ENCODE peak calls at places on chromosome 22, in nine cellular contexts. D is COR-L47; B is stromal cell of bone marrow; W is progenitor cell of endocrine pancreas; H is AG04449; P is CD4-positive, CD25-positive, alpha-beta regulatory T cell; U is activated CD4-positive, alpha-beta T cell treated with anti-CD3 and anti-CD28 coated beads for 48 hours; L is AG20443; G is hypothalamus. J is an unnamed sample.

GRCh38 chr22:49705631-49706352 is 121.9 kb downstream of the BRD1 start:
- DNase-seq in B (no peak), D (no peak), L (no peak), P (peak; percentile 7), U (peak; percentile 11), H (no peak), W (no peak), G (no peak), J (no peak)

GRCh38 chr22:49010086-49010863 is 817.4 kb downstream of the BRD1 start:
- DNase-seq in H (no peak), D (no peak), W (no peak), P (no peak), G (no peak), B (no peak), L (peak; percentile 5), U (no peak), J (no peak)

GRCh38 chr22:37428649-37429586 is 1.6 kb upstream of the ELFN2 start:
- DNase-seq in D (no peak), P (peak; percentile 67), B (no peak), G (no peak), L (peak; percentile 67), U (peak; percentile 67), H (no peak), W (peak; percentile 66), J (no peak)

GRCh38 chr22:42716221-42716620 is 4.4 kb downstream of the A4GALT start:
- DNase-seq in L (no peak), H (no peak), D (no peak), U (no peak), W (no peak), B (no peak), G (no peak), P (no peak), J (no peak)

GRCh38 chr22:35348026-35348590 is 32.8 kb upstream of the HMOX1 start:
- DNase-seq in L (no peak), D (no peak), W (no peak), H (no peak), G (no peak), B (no peak), U (no peak), P (no peak), J (no peak)

GRCh38 chr22:46064966-46065666 is 85.2 kb upstream of the PPARA start:
- DNase-seq in U (no peak), P (no peak), W (no peak), G (no peak), B (no peak), H (no peak), L (no peak), D (no peak), J (no peak)

GRCh38 chr22:24160546-24160945 is 20.7 kb upstream of the SUSD2 start:
- DNase-seq in D (no peak), P (no peak), H (no peak), L (no peak), B (no peak), G (no peak), W (no peak), U (no peak), J (no peak)

GRCh38 chr22:46676479-46676878 is 56.3 kb downstream of the GRAMD4 start:
- DNase-seq in B (no peak), H (no peak), D (no peak), L (no peak), W (no peak), P (no peak), U (no peak), G (no peak), J (no peak)

GRCh38 chr22:43090130-43090789 is 1.1 kb upstream of the TTLL1 start:
- DNase-seq in P (peak; percentile 77), B (peak; percentile 88), W (no peak), U (peak; percentile 72), G (peak; percentile 7), L (peak; percentile 90), D (peak; percentile 87), H (peak; percentile 50), J (peak; percentile 24)

GRCh38 chr22:25153961-25154685 is 45.5 kb upstream of the CRYBB3 start:
- DNase-seq in W (no peak), U (no peak), B (peak; percentile 82), D (no peak), G (no peak), L (peak; percentile 85), H (no peak), P (no peak), J (no peak)

GRCh38 chr22:26673485-26673884 is 16.1 kb downstream of the MIAT start:
- DNase-seq in H (no peak), G (no peak), U (peak; percentile 62), D (no peak), L (peak; percentile 41), W (no peak), P (peak; percentile 77), B (no peak), J (no peak)

GRCh38 chr22:48947636-48948035 is 880.0 kb downstream of the BRD1 start:
- DNase-seq in G (no peak), P (no peak), U (no peak), W (no peak), B (no peak), H (no peak), D (no peak), L (no peak), J (no peak)

GRCh38 chr22:49433717-49434611 is 393.7 kb downstream of the BRD1 start:
- DNase-seq in L (no peak), W (no peak), P (no peak), U (no peak), B (no peak), H (no peak), G (no peak), D (peak; percentile 31), J (no peak)

GRCh38 chr22:20016734-20017621 is at the start of gene ARVCF:
- DNase-seq in P (peak; percentile 92), D (peak; percentile 90), W (peak; percentile 87), L (peak; percentile 99), G (peak; percentile 94), U (peak; percentile 93), H (peak; percentile 42), B (peak; percentile 70), J (peak; percentile 83)

GRCh38 chr22:32204856-32205722 is at the start of gene RFPL2:
- DNase-seq in B (peak; percentile 6), G (peak; percentile 6), U (peak; percentile 62), H (no peak), W (peak; percentile 62), P (peak; percentile 30), L (peak; percentile 82), D (peak; percentile 64), J (no peak)

GRCh38 chr22:35638408-35638807 is 9.8 kb upstream of the APOL6 start:
- DNase-seq in L (peak; percentile 93), H (peak; percentile 47), B (peak; percentile 67), D (no peak), U (no peak), W (no peak), G (peak; percentile 48), P (no peak), J (peak; percentile 53)

GRCh38 chr22:24066260-24066659 is 55.2 kb downstream of the CABIN1 start:
- DNase-seq in U (no peak), L (peak; percentile 36), H (no peak), G (no peak), W (no peak), D (no peak), B (no peak), P (no peak), J (no peak)

GRCh38 chr22:43743131-43743530 is 69.0 kb downstream of the EFCAB6 start:
- DNase-seq in U (no peak), G (no peak), L (no peak), H (no peak), P (no peak), D (no peak), B (no peak), W (no peak), J (no peak)

GRCh38 chr22:47278655-47279054 is 516.2 kb downstream of the TBC1D22A start:
- DNase-seq in P (no peak), U (no peak), B (no peak), H (no peak), L (no peak), W (no peak), G (no peak), D (no peak), J (no peak)

GRCh38 chr22:35530700-35531099 is 9.9 kb upstream of the RASD2 start:
- DNase-seq in P (no peak), W (no peak), L (no peak), G (no peak), U (no peak), D (no peak), B (no peak), H (no peak), J (no peak)

GRCh38 chr22:20316844-20317401 is 2.9 kb downstream of the DGCR6L start:
- DNase-seq in W (no peak), P (no peak), L (no peak), H (no peak), D (no peak), B (no peak), U (no peak), G (no peak), J (no peak)

GRCh38 chr22:29820941-29821789 is 16.9 kb downstream of the ASCC2 start:
- DNase-seq in W (no peak), L (peak; percentile 55), H (peak; percentile 78), B (no peak), P (peak; percentile 74), D (no peak), U (peak; percentile 44), G (peak; percentile 17), J (no peak)

GRCh38 chr22:38618682-38619081 is 37.5 kb downstream of the FAM227A start:
- DNase-seq in H (no peak), G (no peak), D (no peak), W (no peak), B (no peak), L (no peak), P (no peak), U (no peak), J (no peak)

GRCh38 chr22:23801886-23802377 is 15.2 kb downstream of the SMARCB1 start:
- DNase-seq in H (no peak), B (no peak), L (no peak), D (no peak), P (no peak), W (no peak), U (no peak), G (no peak), J (no peak)

GRCh38 chr22:41555325-41555724 is 5.5 kb upstream of the CSDC2 start:
- DNase-seq in D (no peak), P (no peak), H (no peak), G (no peak), B (no peak), U (no peak), W (no peak), L (no peak), J (no peak)

GRCh38 chr22:35022291-35022690 is 43.7 kb upstream of the ISX start:
- DNase-seq in W (no peak), U (no peak), B (no peak), G (no peak), L (no peak), P (no peak), D (no peak), H (no peak), J (no peak)

GRCh38 chr22:24969588-24970301 is 17.2 kb downstream of the KIAA1671 start:
- DNase-seq in W (no peak), G (no peak), P (no peak), H (no peak), B (peak; percentile 65), D (no peak), L (peak; percentile 87), U (no peak), J (no peak)

GRCh38 chr22:48337957-48338792 is 1489.5 kb downstream of the BRD1 start:
- DNase-seq in L (no peak), P (no peak), U (no peak), D (no peak), G (no peak), B (no peak), W (no peak), H (no peak), J (no peak)

GRCh38 chr22:39254122-39254521 is 9.3 kb upstream of the PDGFB start:
- DNase-seq in W (no peak), G (no peak), L (no peak), P (no peak), H (no peak), D (no peak), U (no peak), B (no peak), J (no peak)

GRCh38 chr22:27796829-27797792 is 4.4 kb downstream of the MN1 start:
- DNase-seq in P (no peak), U (no peak), W (no peak), G (no peak), D (no peak), L (no peak), B (no peak), H (no peak), J (no peak)

J was measured in nucleus accumbens.